ENCODE peak calls at places on chromosomes 4 and X, in seven cellular contexts. W is HepG2, E is GM12878, J is K562, G is SK-N-SH, A is HCT116, O is H1. Q is an unnamed sample. For H3K4me1, the result is how much of the 10 kb centered on the place peaks cover.

GRCh38 chrX:108139303-108139702 is 47.7 kb downstream of the ATG4A start:
- DNase-seq in O (no peak), G (peak), W (no peak), E (no peak), A (no peak), J (peak), Q (no peak)

GRCh38 chr4:101020956-101021355 is 326.4 kb downstream of the PPP3CA start:
- DNase-seq in A (peak), J (no peak), W (no peak), E (peak), G (no peak), O (no peak), Q (no peak)

GRCh38 chrX:21158678-21159077 is 215.5 kb upstream of the CNKSR2 start:
- DNase-seq in W (no peak), G (no peak), O (no peak), J (no peak), A (no peak), E (no peak), Q (peak)

GRCh38 chrX:109600114-109600710 is 24.8 kb downstream of the KCNE5 start:
- DNase-seq in O (peak), E (no peak), A (no peak), G (peak), W (no peak), J (no peak), Q (no peak)

GRCh38 chrX:28880136-28880535 is 292.9 kb downstream of the IL1RAPL1 start:
- DNase-seq in W (no peak), O (no peak), E (no peak), J (no peak), A (no peak), G (no peak), Q (peak)

GRCh38 chrX:66638591-66639500 is at the start of gene EDA2R:
- DNase-seq in E (peak), A (no peak), J (no peak), O (peak), W (peak), G (peak), Q (peak)

GRCh38 chrX:96004386-96004785 is 680.3 kb upstream of the DIAPH2 start:
- DNase-seq in A (no peak), O (no peak), G (no peak), J (no peak), W (no peak), E (no peak), Q (no peak)

GRCh38 chr4:15368906-15369305 is 58.9 kb upstream of the C1QTNF7 start:
- DNase-seq in J (no peak), O (no peak), E (no peak), A (no peak), G (no peak), W (no peak), Q (no peak)

GRCh38 chrX:118823263-118824172 is at the start of gene ZCCHC12:
- DNase-seq in E (no peak), A (peak), W (peak), G (peak), O (peak), J (peak), Q (peak)

GRCh38 chr4:156330436-156331031 is 376.9 kb upstream of the CTSO start:
- DNase-seq in O (no peak), W (no peak), A (no peak), J (no peak), E (no peak), G (no peak), Q (no peak)

GRCh38 chr4:101155368-101155767 is 192.0 kb downstream of the PPP3CA start:
- DNase-seq in A (peak), W (no peak), J (no peak), O (no peak), G (no peak), E (no peak), Q (peak)

GRCh38 chrX:153245288-153245731 is 66.2 kb downstream of the MAGEA1 start:
- DNase-seq in J (peak), G (no peak), A (no peak), W (no peak), O (no peak), E (no peak), Q (peak)

GRCh38 chr4:168981460-168981859 is 28.6 kb downstream of the CBR4 start:
- DNase-seq in W (no peak), E (no peak), J (no peak), O (no peak), A (no peak), G (no peak), Q (no peak)

GRCh38 chr4:53785996-53786395 is 194.7 kb upstream of the LNX1 start:
- DNase-seq in G (no peak), E (no peak), W (no peak), O (no peak), A (no peak), J (no peak), Q (no peak)

GRCh38 chrX:64570204-64570603 is 175.0 kb upstream of the MTMR8 start:
- DNase-seq in E (no peak), O (peak), J (no peak), W (no peak), G (no peak), A (no peak), Q (peak)

GRCh38 chr4:82779032-82779431 is 19.6 kb downstream of the SCD5 start:
- DNase-seq in J (no peak), W (no peak), E (no peak), A (no peak), O (no peak), G (no peak), Q (no peak)

GRCh38 chr4:128241425-128241913 is 46.1 kb downstream of the PGRMC2 start:
- DNase-seq in A (no peak), E (no peak), O (no peak), J (no peak), W (peak), G (peak), Q (no peak)

GRCh38 chr4:89549907-89550306 is 242.3 kb upstream of the GPRIN3 start:
- DNase-seq in G (no peak), W (no peak), E (no peak), O (no peak), A (no peak), J (no peak), Q (no peak)

GRCh38 chr4:144336633-144337032 is 196.1 kb upstream of the GYPA start:
- DNase-seq in E (no peak), J (no peak), O (no peak), G (no peak), W (no peak), A (no peak), Q (no peak)

GRCh38 chr4:65033899-65034298 is 624.6 kb upstream of the TECRL start:
- DNase-seq in J (no peak), A (no peak), W (no peak), O (no peak), G (no peak), E (no peak), Q (no peak)

GRCh38 chr4:155906554-155907247 is 3.2 kb downstream of the TDO2 start:
- DNase-seq in W (no peak), O (no peak), A (no peak), G (no peak), J (no peak), E (no peak), Q (no peak)

GRCh38 chr4:94757192-94758140 is at the start of gene BMPR1B:
- DNase-seq in O (peak), A (no peak), J (no peak), W (no peak), G (peak), E (no peak), Q (no peak)

GRCh38 chr4:87003266-87003665 is 68.5 kb downstream of the AFF1 start:
- DNase-seq in J (no peak), E (no peak), W (no peak), G (no peak), A (no peak), O (no peak), Q (no peak)
- H3K4me1 ChIP-seq in J (under half), E (under half), W (half or more), G (under half), A (under half), O (under half), Q (under half)

GRCh38 chr4:184745747-184746531 is 12.0 kb upstream of the CENPU start:
- DNase-seq in W (peak), J (peak), E (no peak), O (peak), G (peak), A (peak), Q (peak)
- H3K9ac ChIP-seq in W (no peak), J (peak), E (no peak), O (no peak), G (no peak), A (no peak), Q (no peak)

GRCh38 chrX:124406294-124407013 is 60.1 kb downstream of the SH2D1A start:
- DNase-seq in W (peak), E (no peak), O (peak), G (peak), J (peak), A (peak), Q (peak)
- TF ChIP-seq YY1 in W (no peak), E (no peak), O (no peak), G (no peak), J (no peak), A (no peak), Q (no peak)

GRCh38 chr4:1047976-1048780 is 36.8 kb downstream of the FGFRL1 start:
- DNase-seq in W (no peak), A (no peak), G (peak), J (no peak), E (no peak), O (peak), Q (no peak)
- H3K4me1 ChIP-seq in W (under half), A (under half), G (under half), J (half or more), E (under half), O (under half), Q (under half)